ENCODE peak calls at places on chromosome 6, in five cellular contexts. G, T, H, C and V are unnamed samples.

GRCh38 chr6:10451828-10452509 is 37.1 kb upstream of the TFAP2A start:
- DNase-seq in G (peak), C (peak), H (no peak), T (no peak), V (peak)

GRCh38 chr6:42339991-42340401 is 111.7 kb downstream of the TRERF1 start:
- DNase-seq in H (no peak), G (no peak), C (no peak), T (no peak), V (no peak)

GRCh38 chr6:6600865-6601264 is 12.3 kb downstream of the LY86 start:
- DNase-seq in H (no peak), C (no peak), G (no peak), T (no peak), V (no peak)

GRCh38 chr6:11609324-11610071 is 71.9 kb downstream of the TMEM170B start:
- DNase-seq in C (peak), T (no peak), H (no peak), G (peak), V (peak)

GRCh38 chr6:170091639-170092579 is 199.0 kb downstream of the DLL1 start:
- DNase-seq in G (peak), H (no peak), C (no peak), T (no peak), V (no peak)

GRCh38 chr6:87660226-87660886 is 41.7 kb downstream of the AKIRIN2 start:
- DNase-seq in T (no peak), C (peak), G (no peak), H (no peak), V (peak)

GRCh38 chr6:55255061-55255571 is 72.2 kb upstream of the GFRAL start:
- DNase-seq in G (no peak), T (no peak), C (no peak), H (no peak), V (no peak)

GRCh38 chr6:7166410-7167293 is 58.9 kb downstream of the RREB1 start:
- DNase-seq in T (no peak), C (no peak), G (no peak), H (no peak), V (peak)

GRCh38 chr6:90298459-90299053 is 1.9 kb upstream of the BACH2 start:
- DNase-seq in H (no peak), G (no peak), T (no peak), C (no peak), V (no peak)

GRCh38 chr6:41707565-41708200 is 27.7 kb downstream of the TFEB start:
- DNase-seq in G (peak), T (no peak), H (peak), C (no peak), V (no peak)

GRCh38 chr6:53216301-53216700 is 67.7 kb upstream of the GCM1 start:
- DNase-seq in H (no peak), G (no peak), C (no peak), T (no peak), V (no peak)

GRCh38 chr6:31765910-31766794 is 3.7 kb downstream of the SAPCD1 start:
- DNase-seq in G (peak), C (no peak), H (no peak), T (no peak), V (no peak)

GRCh38 chr6:89970609-89971337 is 76.5 kb downstream of the GJA10 start:
- DNase-seq in G (peak), C (peak), T (no peak), H (peak), V (peak)

GRCh38 chr6:153074761-153075160 is 56.3 kb downstream of the RGS17 start:
- DNase-seq in G (no peak), C (no peak), H (no peak), T (no peak), V (no peak)

GRCh38 chr6:27334141-27334540 is 22.1 kb upstream of the POM121L2 start:
- DNase-seq in T (no peak), C (no peak), G (no peak), H (no peak), V (no peak)

GRCh38 chr6:31799781-31800180 is 4.2 kb upstream of the VARS1 start:
- DNase-seq in H (no peak), G (no peak), C (no peak), T (no peak), V (peak)

GRCh38 chr6:143586557-143586956 is 75.0 kb upstream of the FUCA2 start:
- DNase-seq in G (no peak), T (no peak), C (no peak), H (no peak), V (no peak)

GRCh38 chr6:40349092-40349491 is 238.1 kb downstream of the LRFN2 start:
- DNase-seq in T (no peak), H (no peak), G (no peak), C (no peak), V (peak)

GRCh38 chr6:107658920-107659879 is 164.9 kb downstream of the SCML4 start:
- DNase-seq in G (no peak), T (no peak), H (no peak), C (no peak), V (peak)

GRCh38 chr6:64000873-64001497 is 365.4 kb downstream of the PHF3 start:
- DNase-seq in G (no peak), C (no peak), H (no peak), T (no peak), V (no peak)